ENCODE peak calls at places on chromosomes 4 and X, in six cellular contexts. N, I, F, D, J and X are unnamed samples.
A peak's percentile ranks its signal among the peaks of the same experiment; 100 is the strongest.

GRCh38 chr4:157572951-157573350 is 352.4 kb downstream of the GRIA2 start:
- DNase-seq in D (no peak), I (no peak), N (no peak), J (no peak), F (no peak), X (no peak)

GRCh38 chr4:128660361-128660964 is 149.0 kb upstream of the JADE1 start:
- DNase-seq in I (no peak), N (peak; percentile 55), J (peak; percentile 36), F (peak; percentile 74), D (no peak), X (peak; percentile 65)

GRCh38 chr4:110503588-110504435 is 27.9 kb downstream of the ENPEP start:
- DNase-seq in N (no peak), D (peak; percentile 4), J (no peak), F (peak; percentile 13), I (no peak), X (no peak)

GRCh38 chrX:103220511-103221406 is 5.9 kb downstream of the BEX4 start:
- DNase-seq in I (no peak), D (no peak), J (no peak), N (no peak), F (no peak), X (no peak)

GRCh38 chr4:6425911-6426310 is 46.5 kb downstream of the PPP2R2C start:
- DNase-seq in N (no peak), I (no peak), J (no peak), D (no peak), F (no peak), X (no peak)

GRCh38 chr4:74039065-74039763 is 725 bp upstream of the CXCL3 start:
- DNase-seq in D (peak; percentile 25), N (no peak), F (peak; percentile 16), J (no peak), I (no peak), X (no peak)

GRCh38 chrX:100659431-100660137 is 15.6 kb downstream of the SRPX2 start:
- DNase-seq in D (no peak), N (no peak), F (no peak), I (no peak), J (no peak), X (no peak)

GRCh38 chr4:168574581-168575295 is 77.9 kb downstream of the PALLD start:
- DNase-seq in D (no peak), F (peak; percentile 57), N (no peak), I (no peak), J (no peak), X (no peak)

GRCh38 chr4:8664031-8664805 is 71.7 kb downstream of the CPZ start:
- DNase-seq in F (no peak), N (no peak), I (no peak), J (no peak), D (no peak), X (no peak)

GRCh38 chr4:87985097-87985886 is 9.8 kb downstream of the SPP1 start:
- DNase-seq in F (peak; percentile 35), D (peak; percentile 71), I (no peak), N (peak; percentile 80), J (no peak), X (no peak)

GRCh38 chr4:119478446-119479179 is 150.0 kb downstream of the PDE5A start:
- DNase-seq in D (no peak), F (peak; percentile 55), N (no peak), I (no peak), J (no peak), X (no peak)

GRCh38 chr4:156322592-156322991 is 368.9 kb upstream of the CTSO start:
- DNase-seq in F (peak; percentile 90), J (no peak), I (no peak), D (no peak), N (no peak), X (no peak)

GRCh38 chr4:7697326-7697725 is 242.3 kb downstream of the AFAP1 start:
- DNase-seq in I (no peak), D (no peak), J (no peak), N (no peak), F (no peak), X (no peak)

GRCh38 chr4:69534697-69535096 is 39.0 kb upstream of the UGT2B4 start:
- DNase-seq in I (no peak), F (no peak), D (no peak), J (no peak), N (no peak), X (no peak)

GRCh38 chrX:64439551-64439950 is 44.3 kb upstream of the MTMR8 start:
- DNase-seq in J (no peak), F (no peak), D (no peak), N (no peak), I (no peak), X (no peak)

GRCh38 chrX:135688137-135688536 is 25.3 kb upstream of the CT45A1 start:
- DNase-seq in F (no peak), I (no peak), J (no peak), D (peak; percentile 7), N (no peak), X (no peak)

GRCh38 chrX:86237482-86237881 is 89.2 kb downstream of the DACH2 start:
- DNase-seq in I (no peak), N (no peak), D (no peak), F (no peak), J (no peak), X (no peak)

GRCh38 chrX:1391707-1392375 is at the start of gene SLC25A6:
- DNase-seq in F (peak; percentile 95), J (peak; percentile 98), D (peak; percentile 95), I (peak; percentile 97), N (peak; percentile 99), X (peak; percentile 98)

DNA sequence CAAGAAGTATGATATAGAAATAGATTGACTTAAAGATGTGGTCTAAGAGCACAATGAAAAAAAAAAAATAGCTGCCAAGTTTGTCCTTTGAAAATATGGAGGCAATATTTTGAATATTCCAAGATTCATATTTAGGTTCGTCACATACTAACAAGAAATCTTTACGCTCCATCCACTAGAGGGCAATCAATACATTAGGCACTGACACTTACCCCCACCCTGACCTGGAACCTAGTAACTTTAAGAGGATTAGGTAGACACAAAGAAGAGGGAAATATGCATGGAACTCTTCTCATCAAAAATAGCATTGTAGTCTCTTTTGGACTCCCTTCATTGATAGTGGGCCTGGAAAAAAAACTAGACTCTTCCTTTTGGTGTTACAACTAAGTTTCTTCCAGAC is 1108.1 kb downstream of the PCDH19 start:
- DNase-seq in J (no peak), I (no peak), F (no peak), N (no peak), D (peak; percentile 38), X (no peak)
- TF ChIP-seq CTCF in J (no peak), I (no peak), F (no peak), N (no peak), D (peak; percentile 22), X (no peak)

GRCh38 chrX:35699642-35700041 is 98.5 kb upstream of the MAGEB16 start:
- DNase-seq in N (no peak), I (no peak), F (no peak), J (no peak), D (peak; percentile 6), X (no peak)

DNA sequence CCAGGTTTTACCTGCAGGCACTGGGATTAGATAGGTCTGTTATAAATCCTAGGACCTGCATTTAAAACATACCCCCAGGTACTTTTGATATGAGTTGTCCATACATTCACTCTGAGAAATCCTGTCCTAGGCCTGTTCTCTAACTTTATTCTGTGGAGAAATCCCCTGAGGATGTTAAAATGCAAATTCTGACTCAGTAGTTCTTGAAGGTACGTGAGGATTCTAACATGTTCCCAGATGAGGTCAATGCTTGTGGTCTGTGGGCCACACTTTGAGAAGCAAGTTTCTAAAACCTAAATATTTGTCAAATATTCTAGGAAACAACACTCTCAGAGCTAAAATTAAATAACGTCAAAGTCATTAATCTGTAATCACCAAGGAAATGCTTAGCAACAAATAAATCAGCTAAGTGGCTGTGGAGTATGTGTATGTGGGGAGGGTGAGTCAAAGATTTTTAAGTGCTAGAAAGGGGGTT is 101.3 kb upstream of the MAGEB16 start:
- DNase-seq in N (no peak), F (no peak), D (no peak), J (no peak), I (no peak), X (no peak)
- H3K4me3 ChIP-seq in N (no peak overlapping the region), F (no peak overlapping the region), D (no peak overlapping the region), J (no peak overlapping the region), I (no peak overlapping the region), X (no peak overlapping the region)

DNA sequence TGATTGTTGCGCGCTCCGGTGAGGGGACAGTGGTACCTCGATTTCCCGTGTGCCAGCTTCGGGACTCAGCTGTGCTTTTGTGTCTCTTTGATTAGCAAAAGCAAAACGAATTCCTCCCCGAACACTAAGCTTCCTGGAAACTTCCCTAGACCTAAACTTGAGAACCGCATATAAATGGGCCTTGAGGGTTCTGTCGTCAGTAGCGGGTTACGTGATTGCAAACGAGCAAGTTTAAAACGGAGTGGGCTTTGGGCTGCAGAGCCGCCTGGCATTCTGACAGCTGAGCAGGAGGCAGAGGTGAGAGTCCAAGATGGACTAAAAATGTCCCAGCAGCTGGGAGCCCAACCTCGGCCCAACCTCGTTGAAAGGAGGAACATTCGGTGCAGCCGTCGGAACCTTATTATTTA is 1.2 kb upstream of the TAPT1 start:
- DNase-seq in F (peak; percentile 30), D (peak; percentile 53), N (peak; percentile 80), I (no peak), J (peak; percentile 21), X (peak; percentile 88)
- TF ChIP-seq POLR2A in F (no peak), D (no peak), N (no peak), I (no peak), J (no peak), X (no peak)

DNA sequence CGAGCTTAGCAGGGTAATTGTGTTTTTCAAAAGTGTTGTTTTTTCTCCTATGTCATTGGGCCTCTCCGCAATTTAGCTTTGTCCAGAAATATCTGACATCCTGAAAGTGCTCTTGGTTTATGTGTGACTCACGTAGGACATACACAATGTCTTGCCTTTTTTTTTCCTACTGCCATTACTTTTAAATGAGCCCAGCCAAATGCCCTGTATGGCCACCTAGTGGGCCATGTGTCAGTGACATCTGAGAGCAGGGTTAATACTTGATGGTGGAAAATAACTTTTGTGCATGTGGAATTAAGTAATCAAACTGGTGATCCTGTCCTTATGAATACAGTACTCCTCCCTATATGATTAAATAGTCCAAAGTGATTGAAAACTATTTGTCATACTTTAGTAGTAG is 1411.1 kb upstream of the TENM3 start:
- DNase-seq in D (no peak), N (no peak), I (no peak), J (no peak), F (no peak), X (no peak)
- TF ChIP-seq CTCF in D (no peak), N (no peak), I (no peak), J (no peak), F (peak; percentile 20), X (no peak)

DNA sequence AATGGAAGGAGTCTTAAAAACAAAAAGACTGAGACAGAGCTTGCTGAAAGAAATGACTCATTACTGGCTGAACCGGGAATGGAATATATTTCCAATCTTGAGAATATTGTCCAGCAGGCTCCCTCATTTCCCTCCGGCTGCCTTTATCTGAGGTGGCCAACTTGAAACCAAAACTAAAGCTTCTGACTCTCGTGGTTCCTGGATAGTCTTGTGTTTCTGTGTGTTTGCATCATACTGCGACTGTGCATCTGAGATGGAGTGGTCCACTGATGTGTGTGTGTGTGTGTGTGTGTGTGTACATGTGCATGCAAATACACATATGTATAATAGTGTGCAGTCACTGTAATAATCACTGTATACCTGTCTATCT is 145.6 kb upstream of the SCML1 start:
- DNase-seq in J (no peak), F (peak; percentile 81), D (no peak), I (no peak), N (peak; percentile 21), X (no peak)
- H3K4me3 ChIP-seq in J (no peak overlapping the region), F (peak overlapping the region; percentile 48), D (no peak overlapping the region), I (no peak overlapping the region), N (no peak overlapping the region), X (no peak overlapping the region)